ENCODE peak calls at places on chromosomes 13 and 19, in five cellular contexts. One of them, this sample, is unnamed.

GRCh38 chr13:41461527-41462124 is 4.3 kb downstream of the RGCC start:
- DNase-seq in uterus: no peak
- DNase-seq in GM10248: no peak
- DNase-seq in GM06990: peak; percentile 22
- DNase-seq in stomach: no peak
- DNase-seq in this sample: no peak

GRCh38 chr19:54281008-54281728 is at the start of gene LILRB2:
- DNase-seq in stomach: no peak
- DNase-seq in uterus: no peak
- DNase-seq in GM06990: no peak
- DNase-seq in GM10248: no peak
- DNase-seq in this sample: no peak

GRCh38 chr13:99686944-99687382 is 185.7 kb downstream of the TM9SF2 start:
- DNase-seq in uterus: no peak
- DNase-seq in stomach: no peak
- DNase-seq in GM06990: no peak
- DNase-seq in GM10248: no peak
- DNase-seq in this sample: peak; percentile 10

GRCh38 chr19:33777753-33778088 is 18.9 kb upstream of the KCTD15 start:
- DNase-seq in uterus: no peak
- DNase-seq in GM10248: no peak
- DNase-seq in GM06990: no peak
- DNase-seq in stomach: no peak
- DNase-seq in this sample: no peak

GRCh38 chr13:72246396-72246795 is 379.4 kb upstream of the DACH1 start:
- DNase-seq in GM10248: no peak
- DNase-seq in stomach: no peak
- DNase-seq in uterus: no peak
- DNase-seq in GM06990: no peak
- DNase-seq in this sample: no peak

GRCh38 chr13:27353166-27353583 is 71.2 kb upstream of the GTF3A start:
- DNase-seq in stomach: no peak
- DNase-seq in uterus: no peak
- DNase-seq in GM06990: peak; percentile 69
- DNase-seq in GM10248: peak; percentile 91
- DNase-seq in this sample: no peak

GRCh38 chr13:45879666-45880065 is 28.1 kb upstream of the SIAH3 start:
- DNase-seq in GM06990: no peak
- DNase-seq in GM10248: no peak
- DNase-seq in uterus: peak; percentile 43
- DNase-seq in stomach: peak; percentile 48
- DNase-seq in this sample: peak; percentile 26

GRCh38 chr19:53977429-53977990 is 13.9 kb upstream of the CACNG6 start:
- DNase-seq in GM10248: peak; percentile 53
- DNase-seq in stomach: peak; percentile 69
- DNase-seq in uterus: peak; percentile 58
- DNase-seq in GM06990: no peak
- DNase-seq in this sample: peak; percentile 75

GRCh38 chr13:79870766-79871165 is 389.8 kb downstream of the NDFIP2 start:
- DNase-seq in GM10248: no peak
- DNase-seq in uterus: no peak
- DNase-seq in stomach: no peak
- DNase-seq in GM06990: no peak
- DNase-seq in this sample: no peak

GRCh38 chr19:18671303-18672043 is 12.0 kb upstream of the CRTC1 start:
- DNase-seq in uterus: no peak
- DNase-seq in stomach: no peak
- DNase-seq in GM10248: no peak
- DNase-seq in GM06990: no peak
- DNase-seq in this sample: no peak

GRCh38 chr19:11963566-11964355 is 1.1 kb upstream of the ZNF763 start:
- DNase-seq in uterus: peak; percentile 75
- DNase-seq in GM10248: peak; percentile 76
- DNase-seq in GM06990: peak; percentile 56
- DNase-seq in stomach: peak; percentile 76
- DNase-seq in this sample: no peak

GRCh38 chr13:22108283-22108897 is 437.5 kb downstream of the FGF9 start:
- DNase-seq in uterus: no peak
- DNase-seq in stomach: no peak
- DNase-seq in GM10248: no peak
- DNase-seq in GM06990: no peak
- DNase-seq in this sample: no peak

GRCh38 chr13:113804017-113804702 is 45.1 kb downstream of the TMEM255B start:
- DNase-seq in uterus: peak; percentile 50
- DNase-seq in GM10248: no peak
- DNase-seq in GM06990: no peak
- DNase-seq in stomach: no peak
- DNase-seq in this sample: no peak

GRCh38 chr19:55642153-55643002 is 1.1 kb upstream of the ZNF581 start:
- DNase-seq in uterus: no peak
- DNase-seq in GM06990: peak; percentile 79
- DNase-seq in GM10248: no peak
- DNase-seq in stomach: peak; percentile 39
- DNase-seq in this sample: no peak

GRCh38 chr13:114134111-114134943 is 1.9 kb upstream of the RASA3 start:
- DNase-seq in GM06990: peak; percentile 55
- DNase-seq in stomach: no peak
- DNase-seq in GM10248: no peak
- DNase-seq in uterus: no peak
- DNase-seq in this sample: no peak

GRCh38 chr19:18846862-18847515 is 15.2 kb downstream of the UPF1 start:
- DNase-seq in GM10248: peak; percentile 78
- DNase-seq in uterus: peak; percentile 82
- DNase-seq in stomach: peak; percentile 80
- DNase-seq in GM06990: no peak
- DNase-seq in this sample: peak; percentile 81

GRCh38 chr13:76980075-76980718 is 11.7 kb upstream of the CLN5 start:
- DNase-seq in uterus: peak; percentile 79
- DNase-seq in stomach: peak; percentile 84
- DNase-seq in GM06990: peak; percentile 80
- DNase-seq in GM10248: peak; percentile 93
- DNase-seq in this sample: peak; percentile 95

GRCh38 chr13:26272621-26273020 is 18.7 kb downstream of the CDK8 start:
- DNase-seq in stomach: no peak
- DNase-seq in GM06990: no peak
- DNase-seq in uterus: no peak
- DNase-seq in GM10248: no peak
- DNase-seq in this sample: no peak

GRCh38 chr13:93422980-93423554 is 196.5 kb downstream of the GPC6 start:
- DNase-seq in GM06990: no peak
- DNase-seq in stomach: no peak
- DNase-seq in GM10248: no peak
- DNase-seq in uterus: no peak
- DNase-seq in this sample: no peak

GRCh38 chr19:843180-843835 is 2.5 kb downstream of the PRTN3 start:
- DNase-seq in GM06990: no peak
- DNase-seq in GM10248: no peak
- DNase-seq in uterus: no peak
- DNase-seq in stomach: peak; percentile 58
- DNase-seq in this sample: peak; percentile 37

GRCh38 chr19:30070970-30071632 is 129.1 kb downstream of the URI1 start:
- DNase-seq in GM06990: no peak
- DNase-seq in uterus: no peak
- DNase-seq in stomach: no peak
- DNase-seq in GM10248: no peak
- DNase-seq in this sample: no peak

GRCh38 chr19:35511337-35511736 is 2.1 kb downstream of the DMKN start:
- DNase-seq in GM10248: no peak
- DNase-seq in GM06990: no peak
- DNase-seq in stomach: no peak
- DNase-seq in uterus: no peak
- DNase-seq in this sample: no peak

GRCh38 chr13:25062479-25062878 is 33.5 kb upstream of the PABPC3 start:
- DNase-seq in GM10248: no peak
- DNase-seq in uterus: no peak
- DNase-seq in stomach: no peak
- DNase-seq in GM06990: no peak
- DNase-seq in this sample: no peak

GRCh38 chr13:42548731-42549554 is 25.0 kb upstream of the TNFSF11 start:
- DNase-seq in stomach: peak; percentile 26
- DNase-seq in GM10248: peak; percentile 78
- DNase-seq in uterus: no peak
- DNase-seq in GM06990: peak; percentile 84
- DNase-seq in this sample: no peak

GRCh38 chr19:51735759-51736449 is 12.1 kb upstream of the HAS1 start:
- DNase-seq in stomach: peak; percentile 50
- DNase-seq in GM10248: no peak
- DNase-seq in GM06990: no peak
- DNase-seq in uterus: no peak
- DNase-seq in this sample: no peak

GRCh38 chr13:97477824-97478223 is 43.9 kb downstream of the RAP2A start:
- DNase-seq in stomach: no peak
- DNase-seq in GM10248: no peak
- DNase-seq in uterus: no peak
- DNase-seq in GM06990: no peak
- DNase-seq in this sample: no peak

GRCh38 chr19:28898279-28898678 is 314.7 kb downstream of the UQCRFS1 start:
- DNase-seq in uterus: no peak
- DNase-seq in GM06990: no peak
- DNase-seq in stomach: no peak
- DNase-seq in GM10248: no peak
- DNase-seq in this sample: no peak

GRCh38 chr19:5789886-5790572 is 934 bp downstream of the DUS3L start:
- DNase-seq in uterus: no peak
- DNase-seq in GM10248: no peak
- DNase-seq in stomach: no peak
- DNase-seq in GM06990: no peak
- DNase-seq in this sample: no peak

GRCh38 chr13:112729408-112729807 is 39.6 kb downstream of the ATP11A start:
- DNase-seq in GM10248: no peak
- DNase-seq in stomach: peak; percentile 16
- DNase-seq in uterus: no peak
- DNase-seq in GM06990: no peak
- DNase-seq in this sample: no peak

GRCh38 chr13:93726173-93727019 is 499.8 kb downstream of the GPC6 start:
- DNase-seq in GM06990: no peak
- DNase-seq in GM10248: no peak
- DNase-seq in stomach: no peak
- DNase-seq in uterus: no peak
- DNase-seq in this sample: no peak

GRCh38 chr19:16301999-16302694 is 22.5 kb upstream of the KLF2 start:
- DNase-seq in GM06990: peak; percentile 64
- DNase-seq in uterus: no peak
- DNase-seq in stomach: peak; percentile 70
- DNase-seq in GM10248: no peak
- DNase-seq in this sample: no peak

DNA sequence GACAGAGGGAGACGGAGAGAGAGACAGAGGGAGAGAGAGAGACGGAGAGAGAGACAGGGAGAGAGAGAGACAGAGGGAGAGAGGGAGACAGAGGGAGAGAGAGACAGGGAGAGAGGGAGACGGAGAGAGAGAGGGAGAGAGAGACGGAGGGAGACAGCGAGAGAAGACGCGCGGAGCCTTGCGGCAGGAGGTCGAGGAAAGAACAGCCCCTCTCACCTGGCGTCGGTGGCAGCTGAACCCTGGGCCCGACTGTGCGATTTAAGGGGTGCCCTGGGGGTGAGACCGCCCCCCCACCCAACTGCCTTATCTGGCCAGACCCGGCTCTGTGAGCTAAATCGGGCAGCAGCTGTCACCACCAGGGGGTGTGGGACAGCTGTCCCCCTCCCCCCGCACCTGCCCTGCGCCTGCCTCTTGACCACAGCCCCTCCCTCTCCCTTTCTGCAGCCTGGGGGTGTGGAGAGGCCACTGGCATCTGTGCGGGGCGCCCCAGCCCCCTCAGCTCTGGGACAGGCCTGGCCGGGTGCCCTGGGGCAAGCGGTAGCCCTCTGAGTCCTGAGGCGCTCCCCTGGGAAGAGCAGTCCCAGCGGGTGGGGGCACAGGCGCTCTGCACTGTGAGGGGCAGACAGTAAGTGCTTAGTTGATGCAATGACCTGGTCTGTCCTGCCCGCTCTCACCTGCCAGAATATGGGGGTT is 10.8 kb downstream of the JOSD2 start:
- DNase-seq in GM10248: peak; percentile 61
- DNase-seq in stomach: no peak
- DNase-seq in uterus: peak; percentile 9
- DNase-seq in GM06990: no peak
- DNase-seq in this sample: no peak
- TF ChIP-seq CTCF in GM10248: no peak
- TF ChIP-seq CTCF in stomach: no peak
- TF ChIP-seq CTCF in uterus: no peak
- TF ChIP-seq CTCF in GM06990: peak; percentile 35
- TF ChIP-seq CTCF in this sample: no peak

DNA sequence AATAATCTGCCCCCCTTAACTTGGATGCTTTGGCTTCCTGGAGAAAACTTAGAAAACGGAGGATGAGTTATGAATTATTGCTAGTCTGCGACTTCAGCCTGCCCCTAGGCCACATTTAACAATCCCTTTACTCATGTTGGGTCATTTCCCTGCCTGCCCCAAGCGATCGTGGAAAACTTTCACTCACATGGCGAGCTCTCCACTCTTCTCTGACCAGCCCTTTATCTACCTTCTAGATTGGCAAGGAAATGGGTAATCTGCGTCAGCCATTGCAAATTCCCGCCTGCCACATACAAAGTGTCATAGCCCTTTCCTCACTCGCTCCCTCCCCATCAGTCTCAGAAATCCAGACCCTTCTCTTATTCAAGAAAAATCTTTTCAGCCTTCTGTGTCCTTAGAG is 154.3 kb upstream of the IRS2 start:
- DNase-seq in stomach: no peak
- DNase-seq in uterus: no peak
- DNase-seq in GM10248: no peak
- DNase-seq in GM06990: no peak
- DNase-seq in this sample: no peak
- TF ChIP-seq CTCF in stomach: no peak
- TF ChIP-seq CTCF in uterus: no peak
- TF ChIP-seq CTCF in GM10248: no peak
- TF ChIP-seq CTCF in GM06990: no peak
- TF ChIP-seq CTCF in this sample: no peak

GRCh38 chr19:46928951-46929350 is 68.2 kb downstream of the ARHGAP35 start:
- DNase-seq in stomach: no peak
- DNase-seq in GM06990: no peak
- DNase-seq in uterus: no peak
- DNase-seq in GM10248: no peak
- DNase-seq in this sample: no peak
- TF ChIP-seq CTCF in stomach: no peak
- TF ChIP-seq CTCF in GM06990: no peak
- TF ChIP-seq CTCF in uterus: no peak
- TF ChIP-seq CTCF in GM10248: peak; percentile 7
- TF ChIP-seq CTCF in this sample: no peak

GRCh38 chr19:46299695-46300094 is 2.9 kb downstream of the HIF3A start:
- DNase-seq in GM06990: no peak
- DNase-seq in stomach: no peak
- DNase-seq in uterus: no peak
- DNase-seq in GM10248: no peak
- DNase-seq in this sample: no peak

GRCh38 chr19:46299004-46299509 is 2.2 kb downstream of the HIF3A start:
- DNase-seq in GM10248: no peak
- DNase-seq in GM06990: no peak
- DNase-seq in uterus: peak; percentile 98
- DNase-seq in stomach: peak; percentile 99
- DNase-seq in this sample: no peak

GRCh38 chr19:46296722-46297431 is at the start of gene HIF3A:
- DNase-seq in stomach: peak; percentile 78
- DNase-seq in GM06990: no peak
- DNase-seq in GM10248: no peak
- DNase-seq in uterus: peak; percentile 64
- DNase-seq in this sample: peak; percentile 90

GRCh38 chr19:46298477-46299003 is 1.7 kb downstream of the HIF3A start:
- DNase-seq in uterus: no peak
- DNase-seq in stomach: no peak
- DNase-seq in GM06990: no peak
- DNase-seq in GM10248: no peak
- DNase-seq in this sample: no peak

GRCh38 chr19:46297700-46298476 is 1.0 kb downstream of the HIF3A start:
- DNase-seq in stomach: peak; percentile 50
- DNase-seq in GM06990: no peak
- DNase-seq in GM10248: no peak
- DNase-seq in uterus: peak; percentile 84
- DNase-seq in this sample: no peak
- TF ChIP-seq CTCF in stomach: no peak
- TF ChIP-seq CTCF in GM06990: peak; percentile 14
- TF ChIP-seq CTCF in GM10248: no peak
- TF ChIP-seq CTCF in uterus: peak; percentile 29
- TF ChIP-seq CTCF in this sample: no peak

This sample was measured in endothelial cell.